ENCODE peak calls at places on chromosomes 2 and 18, in nine cellular contexts. I is Caco-2, J is DMS153, C is substantia nigra, O is NCI-H1092 treated with DMSO at 0.1 percent for 48 hours, T is AG08396, S is NCI-H774, Z is tibial artery, A is iPS DF 6.9. F is an unnamed sample.

GRCh38 chr2:4937550-4937949 is 754.6 kb upstream of the SOX11 start:
- DNase-seq in I (no peak), J (no peak), C (no peak), O (no peak), T (no peak), S (no peak), Z (no peak), A (no peak), F (no peak)

GRCh38 chr2:20291106-20291564 is 59.5 kb downstream of the PUM2 start:
- DNase-seq in I (peak; percentile 86), J (no peak), C (no peak), O (peak; percentile 2), T (peak; percentile 83), S (peak; percentile 4), Z (no peak), A (peak; percentile 85), F (peak; percentile 34)

GRCh38 chr2:62578837-62579640 is 73.0 kb upstream of the TMEM17 start:
- DNase-seq in I (peak; percentile 29), J (no peak), C (no peak), O (no peak), T (peak; percentile 18), S (no peak), Z (no peak), A (no peak), F (no peak)

GRCh38 chr2:70181363-70181956 is 9.4 kb downstream of the C2orf42 start:
- DNase-seq in I (no peak), J (no peak), C (no peak), O (no peak), T (no peak), S (no peak), Z (no peak), A (no peak), F (no peak)

GRCh38 chr2:26655611-26656195 is 14.5 kb upstream of the CIB4 start:
- DNase-seq in I (no peak), J (no peak), C (no peak), O (no peak), T (no peak), S (no peak), Z (no peak), A (peak; percentile 35), F (no peak)

GRCh38 chr2:134845719-134846118 is 7.3 kb downstream of the ACMSD start:
- DNase-seq in I (no peak), J (no peak), C (no peak), O (no peak), T (peak; percentile 39), S (no peak), Z (no peak), A (no peak), F (no peak)

GRCh38 chr2:31397099-31397498 is 17.4 kb downstream of the XDH start:
- DNase-seq in I (no peak), J (no peak), C (no peak), O (peak; percentile 77), T (no peak), S (no peak), Z (no peak), A (no peak), F (no peak)

GRCh38 chr2:228841877-228842276 is 429.2 kb downstream of the PID1 start:
- DNase-seq in I (no peak), J (peak; percentile 95), C (no peak), O (no peak), T (no peak), S (no peak), Z (no peak), A (no peak), F (no peak)

GRCh38 chr2:187169864-187170263 is 278.2 kb downstream of the CALCRL start:
- DNase-seq in I (no peak), J (no peak), C (no peak), O (peak; percentile 15), T (no peak), S (no peak), Z (no peak), A (no peak), F (no peak)

GRCh38 chr2:220847587-220847986 is 724.5 kb downstream of the EPHA4 start:
- DNase-seq in I (no peak), J (peak; percentile 42), C (no peak), O (no peak), T (peak; percentile 26), S (no peak), Z (no peak), A (no peak), F (peak; percentile 27)

GRCh38 chr2:71856709-71857525 is 290.7 kb downstream of the CYP26B1 start:
- DNase-seq in I (peak; percentile 19), J (no peak), C (no peak), O (no peak), T (no peak), S (no peak), Z (no peak), A (no peak), F (no peak)

GRCh38 chr18:41645600-41646360 is 309.3 kb upstream of the PIK3C3 start:
- DNase-seq in I (no peak), J (no peak), C (no peak), O (no peak), T (no peak), S (no peak), Z (no peak), A (no peak), F (peak; percentile 71)

GRCh38 chr18:63079114-63079513 is 240.5 kb downstream of the BCL2 start:
- DNase-seq in I (no peak), J (no peak), C (no peak), O (no peak), T (no peak), S (no peak), Z (no peak), A (no peak), F (no peak)

GRCh38 chr2:60882971-60883753 is 1.8 kb downstream of the REL start:
- DNase-seq in I (no peak), J (no peak), C (no peak), O (no peak), T (no peak), S (no peak), Z (no peak), A (no peak), F (peak; percentile 9)

GRCh38 chr2:241211276-241211675 is 22.8 kb downstream of the ANO7 start:
- DNase-seq in I (no peak), J (peak; percentile 60), C (no peak), O (no peak), T (no peak), S (no peak), Z (no peak), A (no peak), F (peak; percentile 70)

GRCh38 chr2:16960579-16960978 is 294.9 kb upstream of the CYRIA start:
- DNase-seq in I (no peak), J (no peak), C (no peak), O (no peak), T (no peak), S (no peak), Z (no peak), A (no peak), F (no peak)

GRCh38 chr2:232523682-232524597 is 2.0 kb upstream of the CHRND start:
- DNase-seq in I (no peak), J (no peak), C (no peak), O (peak; percentile 2), T (peak; percentile 55), S (no peak), Z (no peak), A (no peak), F (peak; percentile 29)

GRCh38 chr2:13597176-13597575 is 880.4 kb downstream of the TRIB2 start:
- DNase-seq in I (no peak), J (no peak), C (no peak), O (no peak), T (no peak), S (no peak), Z (no peak), A (no peak), F (no peak)

GRCh38 chr2:98118161-98118560 is 31.2 kb downstream of the VWA3B start:
- DNase-seq in I (no peak), J (no peak), C (no peak), O (no peak), T (peak; percentile 38), S (no peak), Z (no peak), A (no peak), F (no peak)

GRCh38 chr2:63436488-63436887 is 151.8 kb downstream of the WDPCP start:
- DNase-seq in I (no peak), J (no peak), C (no peak), O (no peak), T (no peak), S (no peak), Z (no peak), A (no peak), F (no peak)

GRCh38 chr2:234512884-234513669 is 16.2 kb upstream of the ARL4C start:
- DNase-seq in I (no peak), J (no peak), C (no peak), O (peak; percentile 46), T (no peak), S (peak; percentile 36), Z (no peak), A (no peak), F (peak; percentile 92)

GRCh38 chr2:43028188-43028587 is 198.2 kb downstream of the ZFP36L2 start:
- DNase-seq in I (no peak), J (no peak), C (no peak), O (no peak), T (no peak), S (no peak), Z (no peak), A (no peak), F (no peak)

GRCh38 chr18:50218432-50219197 is 23.7 kb upstream of the MYO5B start:
- DNase-seq in I (no peak), J (no peak), C (no peak), O (peak; percentile 55), T (no peak), S (no peak), Z (no peak), A (no peak), F (peak; percentile 14)

GRCh38 chr2:134883552-134884293 is 34.9 kb upstream of the CCNT2 start:
- DNase-seq in I (no peak), J (no peak), C (no peak), O (no peak), T (no peak), S (no peak), Z (no peak), A (no peak), F (peak; percentile 2)

GRCh38 chr2:113156278-113157107 is 17.3 kb upstream of the PSD4 start:
- DNase-seq in I (peak; percentile 62), J (peak; percentile 71), C (no peak), O (peak; percentile 59), T (no peak), S (peak; percentile 59), Z (no peak), A (no peak), F (peak; percentile 63)

GRCh38 chr18:50286391-50287027 is 983 bp downstream of the CXXC1 start:
- DNase-seq in I (no peak), J (no peak), C (no peak), O (no peak), T (no peak), S (peak; percentile 22), Z (no peak), A (no peak), F (peak; percentile 72)

GRCh38 chr18:37519506-37520135 is 46.0 kb downstream of the CELF4 start:
- DNase-seq in I (no peak), J (no peak), C (no peak), O (no peak), T (no peak), S (no peak), Z (no peak), A (no peak), F (no peak)

GRCh38 chr2:25879133-25879730 is 945 bp upstream of the ASXL2 start:
- DNase-seq in I (peak; percentile 54), J (no peak), C (no peak), O (no peak), T (peak; percentile 22), S (no peak), Z (no peak), A (no peak), F (peak; percentile 50)

GRCh38 chr2:120587997-120588336 is 147.7 kb upstream of the GLI2 start:
- DNase-seq in I (no peak), J (no peak), C (no peak), O (no peak), T (no peak), S (no peak), Z (no peak), A (no peak), F (no peak)

GRCh38 chr2:112256654-112257053 is 1.8 kb upstream of the ZC3H8 start:
- DNase-seq in I (no peak), J (no peak), C (no peak), O (no peak), T (no peak), S (no peak), Z (no peak), A (no peak), F (peak; percentile 51)

GRCh38 chr2:128516938-128517337 is 198.3 kb upstream of the HS6ST1 start:
- DNase-seq in I (no peak), J (no peak), C (no peak), O (no peak), T (no peak), S (no peak), Z (no peak), A (no peak), F (no peak)